ENCODE peak calls at places on chromosomes 7 and 10, in nine cellular contexts. G is CD8-positive, alpha-beta T cell; T is fibroblast of lung; K is mucosa of descending colon; I is adrenal gland; X is A673; Q is adipocyte; N is keratinocyte; E is neural progenitor cell. O is an unnamed sample.
A peak's percentile ranks its signal among the peaks of the same experiment; 100 is the strongest.

GRCh38 chr7:12385364-12385786 is 18.3 kb downstream of the VWDE start:
- DNase-seq in G (no peak), T (no peak), K (no peak), I (no peak), X (no peak), Q (no peak), N (no peak), E (peak; percentile 30), O (no peak)

GRCh38 chr10:3527144-3527543 is 257.9 kb downstream of the KLF6 start:
- DNase-seq in G (no peak), T (peak; percentile 85), K (no peak), I (no peak), X (no peak), Q (no peak), N (no peak), E (no peak), O (no peak)

GRCh38 chr7:87223666-87224065 is 4.1 kb upstream of the TMEM243 start:
- DNase-seq in G (no peak), T (no peak), K (no peak), I (no peak), X (no peak), Q (no peak), N (peak; percentile 30), E (no peak), O (no peak)

GRCh38 chr7:143435266-143435665 is 8.0 kb upstream of the TAS2R60 start:
- DNase-seq in G (no peak), T (no peak), K (no peak), I (no peak), X (no peak), Q (no peak), N (no peak), E (no peak), O (no peak)

GRCh38 chr7:28236560-28236959 is 56.0 kb upstream of the JAZF1 start:
- DNase-seq in G (no peak), T (no peak), K (no peak), I (no peak), X (no peak), Q (no peak), N (no peak), E (no peak), O (no peak)

GRCh38 chr10:118543714-118544400 is 51.6 kb downstream of the PRLHR start:
- DNase-seq in G (peak; percentile 35), T (peak; percentile 16), K (peak; percentile 65), I (peak; percentile 69), X (peak; percentile 40), Q (peak; percentile 46), N (no peak), E (peak; percentile 68), O (no peak)

GRCh38 chr10:121764241-121764942 is 163.4 kb downstream of the ATE1 start:
- DNase-seq in G (no peak), T (no peak), K (no peak), I (no peak), X (no peak), Q (no peak), N (no peak), E (no peak), O (no peak)

GRCh38 chr10:5502903-5503835 is 3.8 kb upstream of the CALML5 start:
- DNase-seq in G (no peak), T (no peak), K (peak; percentile 85), I (no peak), X (no peak), Q (no peak), N (no peak), E (no peak), O (no peak)

GRCh38 chr7:7907306-7907705 is 61.3 kb upstream of the GLCCI1 start:
- DNase-seq in G (no peak), T (no peak), K (no peak), I (no peak), X (no peak), Q (no peak), N (no peak), E (no peak), O (no peak)

GRCh38 chr10:73814896-73815718 is 3.7 kb upstream of the NDST2 start:
- DNase-seq in G (no peak), T (no peak), K (no peak), I (no peak), X (peak; percentile 49), Q (peak; percentile 20), N (no peak), E (peak; percentile 40), O (peak; percentile 16)

GRCh38 chr7:86598721-86599120 is 45.0 kb upstream of the GRM3 start:
- DNase-seq in G (no peak), T (no peak), K (no peak), I (no peak), X (no peak), Q (no peak), N (no peak), E (no peak), O (no peak)

DNA sequence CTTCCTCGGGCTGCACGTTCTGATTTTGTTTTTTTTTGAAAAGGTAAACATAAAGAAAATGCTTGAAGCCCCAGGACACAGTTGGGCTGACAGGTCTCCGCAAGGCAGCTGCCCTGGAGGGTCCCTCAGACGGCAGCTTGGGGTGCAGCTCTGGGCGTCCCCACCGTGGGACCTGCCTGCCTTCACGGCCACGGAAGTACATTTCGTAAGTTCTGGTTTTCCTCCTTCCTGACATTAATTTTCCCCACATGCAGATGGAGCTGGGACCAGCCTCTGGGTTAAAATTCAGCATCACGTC is 491.0 kb downstream of the DNAJB6 start:
- DNase-seq in G (no peak), T (no peak), K (no peak), I (no peak), X (no peak), Q (no peak), N (no peak), E (no peak), O (no peak)
- H3K9me3 ChIP-seq in G (no peaks in the 10 kb centered on the region), T (no peaks in the 10 kb centered on the region), K (no peaks in the 10 kb centered on the region), I (no peaks in the 10 kb centered on the region), X (no peaks in the 10 kb centered on the region), Q (no peaks in the 10 kb centered on the region), N (peaks cover 16% of the 10 kb centered on the region), E (no peaks in the 10 kb centered on the region), O (no peaks in the 10 kb centered on the region)

DNA sequence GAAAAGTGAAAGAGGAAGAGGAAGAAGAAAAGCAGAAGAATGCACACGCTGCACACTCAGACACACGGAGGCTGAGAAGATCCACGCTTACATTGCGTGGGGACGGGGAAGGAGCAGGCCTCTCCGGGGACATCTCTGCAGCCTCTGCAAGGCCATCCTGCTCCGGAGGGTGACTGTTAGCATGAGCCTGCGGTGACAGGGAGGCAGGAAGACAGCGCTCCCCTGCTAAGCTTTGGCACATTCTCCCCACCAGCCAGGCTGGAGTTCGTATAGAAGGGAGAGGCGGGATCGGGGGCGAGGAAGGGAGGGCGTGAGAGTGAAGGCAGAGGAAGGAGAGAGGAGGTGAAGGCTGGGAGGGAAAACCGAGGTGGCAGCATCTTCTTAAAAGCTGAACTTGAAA is 366.0 kb upstream of the SHH start:
- DNase-seq in G (no peak), T (no peak), K (no peak), I (peak; percentile 35), X (no peak), Q (no peak), N (no peak), E (no peak), O (no peak)
- H3K9me3 ChIP-seq in G (no peaks in the 10 kb centered on the region), T (no peaks in the 10 kb centered on the region), K (no peaks in the 10 kb centered on the region), I (no peaks in the 10 kb centered on the region), X (no peaks in the 10 kb centered on the region), Q (no peaks in the 10 kb centered on the region), N (peaks cover 9% of the 10 kb centered on the region), E (no peaks in the 10 kb centered on the region), O (no peaks in the 10 kb centered on the region)

GRCh38 chr10:105679781-105680180 is 1038.7 kb downstream of the SORCS3 start:
- DNase-seq in G (no peak), T (no peak), K (peak; percentile 8), I (no peak), X (no peak), Q (no peak), N (no peak), E (peak; percentile 11), O (no peak)

GRCh38 chr10:105681051-105681450 is 1040.0 kb downstream of the SORCS3 start:
- DNase-seq in G (no peak), T (peak; percentile 19), K (peak; percentile 12), I (no peak), X (no peak), Q (peak; percentile 0), N (no peak), E (no peak), O (no peak)

GRCh38 chr10:105675333-105675732 is 1034.2 kb downstream of the SORCS3 start:
- DNase-seq in G (no peak), T (no peak), K (no peak), I (no peak), X (no peak), Q (no peak), N (no peak), E (no peak), O (no peak)
- H3K9me3 ChIP-seq in G (no peaks in the 10 kb centered on the region), T (no peaks in the 10 kb centered on the region), K (peaks cover 12% of the 10 kb centered on the region), I (no peaks in the 10 kb centered on the region), X (no peaks in the 10 kb centered on the region), Q (peaks cover 9% of the 10 kb centered on the region), N (no peaks in the 10 kb centered on the region), E (no peaks in the 10 kb centered on the region), O (no peaks in the 10 kb centered on the region)

DNA sequence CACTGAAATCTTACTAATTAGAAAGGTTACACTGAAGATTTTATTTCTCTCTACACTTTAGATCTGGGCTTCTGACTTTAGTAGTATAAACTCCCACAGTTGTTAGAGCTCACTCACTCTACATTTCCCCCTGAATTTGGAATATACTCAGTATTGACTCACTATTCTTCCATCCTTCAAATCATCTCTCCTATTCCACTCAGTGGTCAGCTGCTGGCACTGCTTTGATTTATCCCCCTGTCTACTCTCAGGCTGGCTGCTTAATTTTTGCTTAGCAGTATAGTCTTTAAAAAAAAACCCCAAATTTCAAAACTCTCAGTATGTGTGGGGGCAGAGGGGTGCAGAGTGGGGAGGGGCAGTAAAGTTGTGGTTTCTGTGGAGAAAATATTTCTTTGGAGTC is 68.9 kb downstream of the CDK6 start:
- DNase-seq in G (no peak), T (peak; percentile 74), K (no peak), I (no peak), X (no peak), Q (no peak), N (no peak), E (no peak), O (no peak)
- H3K9me3 ChIP-seq in G (no peaks in the 10 kb centered on the region), T (no peaks in the 10 kb centered on the region), K (no peaks in the 10 kb centered on the region), I (no peaks in the 10 kb centered on the region), X (no peaks in the 10 kb centered on the region), Q (no peaks in the 10 kb centered on the region), N (no peaks in the 10 kb centered on the region), E (no peaks in the 10 kb centered on the region), O (no peaks in the 10 kb centered on the region)

DNA sequence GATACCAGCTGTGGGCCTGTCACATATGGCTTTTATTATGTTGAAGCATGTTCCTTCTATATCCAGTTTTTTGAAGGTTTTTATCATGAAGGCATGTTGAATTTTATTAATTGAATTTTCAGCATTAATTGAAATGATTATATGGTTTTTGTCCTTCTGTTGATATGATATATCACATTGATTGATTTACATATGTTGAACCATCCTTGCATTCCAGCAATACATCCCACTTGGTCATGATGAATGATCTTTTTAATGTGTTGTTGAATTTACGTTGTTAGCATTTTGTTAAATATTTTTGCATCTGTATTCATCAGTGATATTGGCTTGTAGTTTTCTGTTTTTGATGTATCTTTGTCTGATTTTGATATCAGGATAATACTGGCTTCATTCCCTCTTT is 21.2 kb downstream of the PRSS37 start:
- DNase-seq in G (no peak), T (no peak), K (no peak), I (no peak), X (no peak), Q (no peak), N (no peak), E (no peak), O (no peak)
- H3K9me3 ChIP-seq in G (no peaks in the 10 kb centered on the region), T (no peaks in the 10 kb centered on the region), K (peaks cover 44% of the 10 kb centered on the region), I (peaks cover 15% of the 10 kb centered on the region), X (no peaks in the 10 kb centered on the region), Q (peaks cover 29% of the 10 kb centered on the region), N (no peaks in the 10 kb centered on the region), E (peaks cover 9% of the 10 kb centered on the region), O (no peaks in the 10 kb centered on the region)

GRCh38 chr10:132264306-132264950 is 43.3 kb downstream of the STK32C start:
- DNase-seq in G (no peak), T (no peak), K (no peak), I (no peak), X (no peak), Q (no peak), N (no peak), E (no peak), O (no peak)
- H3K9me3 ChIP-seq in G (no peaks in the 10 kb centered on the region), T (no peaks in the 10 kb centered on the region), K (no peaks in the 10 kb centered on the region), I (no peaks in the 10 kb centered on the region), X (no peaks in the 10 kb centered on the region), Q (no peaks in the 10 kb centered on the region), N (peaks cover 8% of the 10 kb centered on the region), E (no peaks in the 10 kb centered on the region), O (no peaks in the 10 kb centered on the region)

O was measured in HAP-1.